ENCODE peak calls at places on chromosome 5, in nine cellular contexts. E is foreskin fibroblast, P is upper lobe of right lung, K is GM13976, I is adrenal gland, B is fibroblast of mammary gland, O is upper lobe of left lung, F is K562, T is osteocyte. H is an unnamed sample.

GRCh38 chr5:115575167-115576070 is 26.9 kb downstream of the TICAM2 start:
- DNase-seq in I (no peak), F (no peak), K (no peak), P (no peak), B (peak; percentile 72), T (no peak), E (peak; percentile 83), O (no peak), H (no peak)

GRCh38 chr5:176178789-176179188 is 59.4 kb upstream of the SIMC1 start:
- DNase-seq in F (peak; percentile 31), I (no peak), O (no peak), P (no peak), K (no peak), T (no peak), E (no peak), B (no peak), H (no peak)

GRCh38 chr5:178895615-178896571 is at the start of gene ZFP2:
- DNase-seq in T (peak; percentile 87), F (no peak), K (peak; percentile 36), B (peak; percentile 42), P (peak; percentile 83), O (peak; percentile 91), E (peak; percentile 48), I (peak; percentile 45), H (peak; percentile 74)

GRCh38 chr5:135592312-135593045 is 13.7 kb upstream of the CXCL14 start:
- DNase-seq in I (no peak), O (no peak), P (no peak), F (no peak), T (no peak), K (no peak), B (no peak), E (no peak), H (no peak)

GRCh38 chr5:33608476-33609026 is 167.8 kb downstream of the TARS1 start:
- DNase-seq in F (no peak), B (peak; percentile 54), O (no peak), I (no peak), T (no peak), E (peak; percentile 6), P (no peak), K (no peak), H (no peak)

GRCh38 chr5:96112123-96112670 is 150.5 kb upstream of the ELL2 start:
- DNase-seq in O (no peak), E (no peak), F (no peak), K (no peak), T (no peak), P (no peak), B (no peak), I (no peak), H (no peak)

GRCh38 chr5:148751025-148751424 is 75.4 kb upstream of the ADRB2 start:
- DNase-seq in I (no peak), T (no peak), P (no peak), E (no peak), B (no peak), O (no peak), F (no peak), K (no peak), H (no peak)

GRCh38 chr5:162488077-162488476 is 420.5 kb downstream of the GABRG2 start:
- DNase-seq in T (no peak), P (no peak), I (no peak), O (no peak), E (no peak), K (no peak), F (no peak), B (peak; percentile 28), H (no peak)

GRCh38 chr5:102903074-102903871 is 148.2 kb downstream of the PAM start:
- DNase-seq in O (no peak), K (no peak), T (no peak), I (no peak), E (no peak), F (no peak), P (no peak), B (peak; percentile 9), H (no peak)

GRCh38 chr5:91018185-91018584 is 364.9 kb downstream of the ARRDC3 start:
- DNase-seq in T (no peak), B (peak; percentile 31), K (no peak), E (no peak), I (no peak), P (no peak), O (no peak), F (no peak), H (no peak)

GRCh38 chr5:172569862-172570558 is 71.1 kb upstream of the NEURL1B start:
- DNase-seq in F (no peak), T (no peak), E (no peak), P (no peak), K (no peak), I (no peak), O (no peak), B (no peak), H (no peak)

GRCh38 chr5:172561151-172561550 is 79.9 kb upstream of the NEURL1B start:
- DNase-seq in E (peak; percentile 23), P (no peak), I (no peak), T (no peak), F (no peak), O (no peak), K (no peak), B (peak; percentile 75), H (no peak)

GRCh38 chr5:16921246-16921645 is 14.8 kb downstream of the MYO10 start:
- DNase-seq in F (no peak), T (no peak), O (no peak), P (no peak), E (no peak), I (no peak), K (no peak), B (no peak), H (no peak)

GRCh38 chr5:172455511-172456061 is 1.3 kb upstream of the SH3PXD2B start:
- DNase-seq in K (no peak), T (no peak), P (no peak), I (peak; percentile 72), E (peak; percentile 57), F (no peak), O (no peak), B (peak; percentile 83), H (no peak)

GRCh38 chr5:95960802-95961616 is 642 bp downstream of the ELL2 start:
- DNase-seq in T (peak; percentile 96), E (peak; percentile 81), K (peak; percentile 83), I (peak; percentile 83), F (peak; percentile 70), B (peak; percentile 67), P (peak; percentile 94), O (peak; percentile 97), H (peak; percentile 57)

GRCh38 chr5:116423091-116423490 is 151.5 kb downstream of the SEMA6A start:
- DNase-seq in E (no peak), T (no peak), F (no peak), B (no peak), O (no peak), P (no peak), I (no peak), K (no peak), H (no peak)

GRCh38 chr5:174706997-174707548 is 17.3 kb upstream of the MSX2 start:
- DNase-seq in E (no peak), F (no peak), O (no peak), P (no peak), I (no peak), T (no peak), B (no peak), K (no peak), H (no peak)

GRCh38 chr5:140234590-140234989 is 59.6 kb downstream of the CYSTM1 start:
- DNase-seq in K (no peak), I (no peak), T (no peak), E (no peak), P (no peak), F (no peak), B (no peak), O (no peak), H (no peak)

GRCh38 chr5:1069720-1070088 is 42.2 kb downstream of the SLC12A7 start:
- DNase-seq in T (no peak), I (no peak), B (no peak), P (no peak), F (no peak), E (no peak), K (no peak), O (no peak), H (no peak)
- TF ChIP-seq CTCF in T (no peak), I (no peak), B (no peak), P (no peak), F (no peak), E (no peak), K (no peak), O (no peak), H (no peak)

GRCh38 chr5:56078675-56079500 is 84.1 kb upstream of the IL6ST start:
- DNase-seq in T (no peak), B (peak; percentile 89), K (no peak), F (no peak), E (peak; percentile 78), P (no peak), O (no peak), I (peak; percentile 39), H (no peak)
- TF ChIP-seq CTCF in T (no peak), B (no peak), K (no peak), F (no peak), E (no peak), P (no peak), O (no peak), I (no peak), H (no peak)

DNA sequence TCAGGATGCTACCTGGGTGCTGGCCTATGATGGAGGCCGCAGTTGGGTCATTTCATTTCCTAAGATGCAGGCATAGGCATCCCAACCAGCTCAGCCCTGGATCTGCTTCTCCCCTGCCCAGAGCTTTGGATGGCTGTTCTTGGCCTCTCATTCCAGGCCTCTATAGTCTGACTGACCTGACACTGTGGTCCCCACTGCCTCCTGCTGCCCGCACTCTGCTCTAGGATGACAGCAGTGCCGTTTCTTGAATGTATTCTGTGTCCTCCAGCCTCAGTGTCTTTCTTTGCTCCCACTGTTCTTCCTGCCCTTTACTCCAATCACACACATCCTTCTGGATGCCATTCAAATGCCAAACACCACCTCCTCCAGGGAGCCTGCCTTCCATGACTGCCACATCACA is 235.7 kb downstream of the HSPA4 start:
- DNase-seq in K (peak; percentile 57), I (peak; percentile 33), B (peak; percentile 48), O (no peak), E (peak; percentile 7), T (no peak), F (peak; percentile 32), P (no peak), H (no peak)
- TF ChIP-seq CTCF in K (peak; percentile 74), I (peak; percentile 39), B (peak; percentile 63), O (peak; percentile 37), E (peak; percentile 63), T (peak; percentile 63), F (peak; percentile 53), P (peak; percentile 18), H (no peak)

DNA sequence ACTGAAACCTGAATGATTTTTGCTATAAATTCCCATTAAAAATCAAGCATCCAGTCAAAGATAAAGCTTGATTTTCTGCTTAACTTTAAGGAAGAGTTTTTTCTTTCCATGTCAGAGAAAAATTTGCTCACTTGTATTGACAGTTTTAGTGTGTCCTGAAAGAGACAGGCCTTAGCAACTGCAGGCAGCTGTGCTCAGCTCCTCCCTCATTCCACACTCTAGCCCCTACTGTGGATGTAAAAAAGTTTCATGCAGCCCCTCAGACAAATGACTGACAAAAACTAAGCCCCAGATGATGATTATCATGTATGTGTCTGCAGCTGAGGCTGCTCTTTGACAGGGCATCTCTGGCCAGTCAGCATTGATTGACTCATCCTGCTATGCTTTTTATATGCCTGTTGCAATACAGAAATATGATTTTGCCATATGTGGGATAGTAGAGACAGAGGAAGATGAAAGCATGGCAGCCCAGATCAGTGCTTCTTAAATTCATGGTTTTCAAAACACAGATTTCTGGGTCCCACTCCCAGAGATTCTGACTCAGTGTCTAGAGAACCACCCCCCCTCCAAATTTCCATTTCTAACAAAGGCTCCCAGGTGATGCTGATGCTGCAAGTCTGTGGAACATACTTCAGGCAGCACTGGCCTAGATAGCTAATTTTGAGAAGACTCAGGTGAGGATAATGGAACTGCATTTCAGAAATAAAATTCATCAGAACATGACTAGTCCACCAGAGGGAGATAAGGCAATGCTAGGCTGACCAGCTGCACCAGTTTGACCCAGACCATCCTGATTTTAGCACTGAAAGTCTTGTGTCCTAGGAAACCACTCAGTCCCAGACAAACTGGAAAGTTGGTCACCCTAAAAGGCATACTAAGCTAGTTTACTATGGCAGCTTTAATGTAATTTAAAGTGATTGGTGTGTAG is 298.7 kb upstream of the KCNN2 start:
- DNase-seq in B (no peak), K (no peak), O (no peak), E (no peak), P (no peak), I (no peak), F (no peak), T (no peak), H (no peak)
- TF ChIP-seq CTCF in B (no peak), K (no peak), O (no peak), E (no peak), P (no peak), I (no peak), F (no peak), T (peak; percentile 26), H (no peak)

H was measured in mesothelial cell of epicardium.